ENCODE peak calls at places on chromosome 11, in seven cellular contexts. H is transverse colon, B is body of pancreas, D is left ventricle myocardium inferior, A is fibroblast of mammary gland, O is pancreas, N is fibroblast of villous mesenchyme. X is an unnamed sample.

GRCh38 chr11:134098566-134099184 is 29.8 kb downstream of the JAM3 start:
- DNase-seq in H (no peak), B (no peak), D (no peak), A (no peak), O (no peak), N (no peak), X (no peak)

GRCh38 chr11:10899542-10899830 is 41.6 kb upstream of the ZBED5 start:
- DNase-seq in H (peak), B (no peak), D (peak), A (no peak), O (no peak), N (no peak), X (no peak)

GRCh38 chr11:61482513-61482912 is 26.0 kb upstream of the LRRC10B start:
- DNase-seq in H (no peak), B (no peak), D (no peak), A (no peak), O (no peak), N (no peak), X (no peak)

GRCh38 chr11:61198391-61198790 is 4.9 kb upstream of the PGA3 start:
- DNase-seq in H (no peak), B (no peak), D (no peak), A (no peak), O (no peak), N (no peak), X (no peak)

GRCh38 chr11:82871646-82872045 is 28.6 kb downstream of the PRCP start:
- DNase-seq in H (no peak), B (no peak), D (no peak), A (peak), O (no peak), N (no peak), X (no peak)

GRCh38 chr11:59822989-59823566 is 12.5 kb upstream of the MRPL16 start:
- DNase-seq in H (peak), B (peak), D (no peak), A (peak), O (peak), N (peak), X (peak)

GRCh38 chr11:20112291-20113146 is 47.8 kb downstream of the DBX1 start:
- DNase-seq in H (peak), B (peak), D (peak), A (peak), O (peak), N (peak), X (no peak)

GRCh38 chr11:97140885-97141494 is 751.2 kb downstream of the JRKL start:
- DNase-seq in H (no peak), B (no peak), D (no peak), A (peak), O (no peak), N (peak), X (peak)

GRCh38 chr11:46977038-46977818 is 40.7 kb downstream of the CSTPP1 start:
- DNase-seq in H (no peak), B (no peak), D (no peak), A (no peak), O (no peak), N (no peak), X (no peak)

DNA sequence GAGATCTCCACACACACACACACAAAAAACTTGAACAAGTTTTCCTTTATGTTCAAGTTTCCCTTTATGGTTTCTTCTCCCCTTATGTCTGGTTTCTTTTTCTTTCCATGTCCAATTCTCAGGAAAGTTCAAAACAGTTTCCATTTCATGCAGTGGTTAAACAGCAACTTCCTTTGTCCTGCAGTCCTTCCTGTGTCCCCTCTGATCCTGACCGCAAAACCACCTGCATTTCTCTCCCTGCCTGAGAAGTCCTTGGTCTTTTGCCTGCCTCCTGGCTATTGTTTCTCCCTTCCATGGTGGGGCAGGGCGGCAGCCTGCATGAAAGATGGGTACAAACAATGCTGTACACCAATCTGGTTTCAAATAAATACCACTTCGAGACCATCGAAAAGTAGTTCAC is 58.3 kb upstream of the SORL1 start:
- DNase-seq in H (no peak), B (no peak), D (no peak), A (no peak), O (no peak), N (no peak), X (no peak)
- H3K4me3 ChIP-seq in H (no peak), B (no peak), D (no peak), A (no peak), O (no peak), N (no peak), X (no peak)

DNA sequence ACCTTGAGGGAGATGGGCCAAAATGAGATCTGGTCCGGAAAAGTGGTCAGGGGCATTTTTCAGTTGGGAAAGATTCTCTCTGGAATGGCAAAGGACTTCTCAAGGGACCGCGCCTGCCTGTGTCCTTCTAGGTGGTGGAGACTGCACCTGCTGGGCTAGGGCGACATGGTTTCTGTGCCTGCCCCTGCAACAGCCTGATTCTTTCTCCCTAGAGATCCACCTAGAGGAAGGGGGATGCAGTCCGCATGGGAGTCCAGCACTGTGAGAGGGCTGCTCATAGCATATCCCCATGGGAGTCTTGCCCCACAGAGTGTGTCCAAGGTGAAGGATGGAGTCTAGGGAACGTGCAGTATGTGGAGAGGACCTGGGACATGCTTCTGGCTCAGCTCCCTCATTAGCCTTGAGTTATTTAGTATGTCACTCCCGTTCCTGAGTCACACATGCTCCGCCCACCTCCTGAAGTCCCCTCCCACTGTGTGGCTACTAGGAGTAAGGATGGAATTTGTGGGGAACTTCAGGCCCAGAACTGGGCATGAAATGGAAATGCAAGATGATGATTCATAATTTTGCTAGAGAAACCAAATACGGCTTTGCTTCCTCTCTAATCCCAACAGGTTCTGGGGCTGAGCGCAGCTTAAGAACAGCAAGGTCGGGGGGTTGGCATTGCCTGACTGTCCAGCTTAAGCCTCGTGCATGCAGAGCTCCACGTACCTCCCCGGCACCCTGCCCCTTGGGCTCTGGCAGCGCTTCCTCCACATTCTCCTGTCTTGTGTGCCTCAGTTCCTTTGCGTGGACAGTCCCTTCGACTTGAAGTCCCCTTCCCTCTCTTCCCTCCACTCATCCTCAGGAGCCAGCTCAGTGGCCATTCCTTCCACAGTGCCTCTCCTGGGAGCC is 35.0 kb downstream of the GRIK4 start:
- DNase-seq in H (peak), B (peak), D (no peak), A (peak), O (peak), N (peak), X (no peak)
- TF ChIP-seq CTCF in H (no peak), B (no peak), D (no peak), A (no peak), O (no peak), N (no peak), X (no peak)

GRCh38 chr11:2466069-2466801 is 21.4 kb downstream of the KCNQ1 start:
- DNase-seq in H (no peak), B (no peak), D (no peak), A (no peak), O (no peak), N (no peak), X (no peak)

GRCh38 chr11:2466869-2467694 is 22.3 kb downstream of the KCNQ1 start:
- DNase-seq in H (no peak), B (peak), D (no peak), A (no peak), O (no peak), N (no peak), X (no peak)

GRCh38 chr11:2468363-2469240 is 23.8 kb downstream of the KCNQ1 start:
- DNase-seq in H (no peak), B (no peak), D (no peak), A (no peak), O (no peak), N (no peak), X (no peak)

GRCh38 chr11:2465201-2466068 is 20.6 kb downstream of the KCNQ1 start:
- DNase-seq in H (no peak), B (peak), D (no peak), A (no peak), O (no peak), N (no peak), X (no peak)

GRCh38 chr11:2467695-2468055 is 22.9 kb downstream of the KCNQ1 start:
- DNase-seq in H (no peak), B (no peak), D (no peak), A (no peak), O (no peak), N (no peak), X (no peak)
- H3K4me3 ChIP-seq in H (no peak), B (no peak), D (no peak), A (no peak), O (no peak), N (no peak), X (no peak)

GRCh38 chr11:31236052-31236652 is 133.4 kb downstream of the DCDC1 start:
- DNase-seq in H (no peak), B (no peak), D (no peak), A (peak), O (no peak), N (peak), X (no peak)

GRCh38 chr11:31237819-31238771 is 131.4 kb downstream of the DCDC1 start:
- DNase-seq in H (no peak), B (no peak), D (no peak), A (peak), O (no peak), N (no peak), X (no peak)

GRCh38 chr11:31233425-31233824 is 136.1 kb downstream of the DCDC1 start:
- DNase-seq in H (no peak), B (no peak), D (no peak), A (peak), O (no peak), N (no peak), X (no peak)
- TF ChIP-seq CTCF in H (no peak), B (no peak), D (no peak), A (peak), O (no peak), N (no peak), X (peak)

GRCh38 chr11:73257342-73258103 is 14.6 kb upstream of the P2RY6 start:
- DNase-seq in H (no peak), B (no peak), D (no peak), A (peak), O (no peak), N (peak), X (no peak)

GRCh38 chr11:73260127-73260457 is 12.0 kb upstream of the P2RY6 start:
- DNase-seq in H (no peak), B (no peak), D (no peak), A (no peak), O (no peak), N (no peak), X (no peak)

GRCh38 chr11:73259406-73260126 is 12.6 kb upstream of the P2RY6 start:
- DNase-seq in H (no peak), B (no peak), D (no peak), A (no peak), O (no peak), N (no peak), X (no peak)

GRCh38 chr11:73262851-73263495 is 9.2 kb upstream of the P2RY6 start:
- DNase-seq in H (no peak), B (no peak), D (no peak), A (peak), O (no peak), N (peak), X (no peak)

GRCh38 chr11:73258104-73258684 is 13.9 kb upstream of the P2RY6 start:
- DNase-seq in H (no peak), B (no peak), D (no peak), A (no peak), O (no peak), N (no peak), X (no peak)
- H3K4me3 ChIP-seq in H (no peak), B (no peak), D (no peak), A (no peak), O (no peak), N (no peak), X (no peak)

X was measured in LNCaP clone FGC.